ENCODE peak calls at places on chromosomes 4 and X, in nine cellular contexts. M is NCI-H524, I is NCI-H510A, D is cardiac muscle cell, Z is NCI-H2107, X is left cardiac atrium, B is T47D, Y is NCI-H345, V is H54. L is an unnamed sample.

GRCh38 chrX:119482497-119483480 is 14.5 kb downstream of the SLC25A5 start:
- DNase-seq in I (peak; percentile 48), B (no peak), Y (peak; percentile 51), Z (peak; percentile 16), V (peak; percentile 38), D (peak; percentile 68), X (peak; percentile 64), M (peak; percentile 40), L (no peak)

GRCh38 chr4:1316537-1317168 is 27.0 kb downstream of the MAEA start:
- DNase-seq in Y (no peak), X (peak; percentile 6), M (no peak), D (no peak), B (no peak), V (no peak), I (no peak), Z (no peak), L (no peak)

GRCh38 chr4:153072661-153073060 is 131.6 kb upstream of the TRIM2 start:
- DNase-seq in Z (no peak), M (no peak), I (no peak), D (no peak), V (no peak), Y (no peak), X (no peak), B (no peak), L (no peak)

GRCh38 chr4:150001815-150002214 is 76.4 kb upstream of the DCLK2 start:
- DNase-seq in D (no peak), B (no peak), Y (no peak), Z (no peak), V (no peak), I (no peak), M (no peak), X (no peak), L (no peak)

GRCh38 chr4:52588097-52588496 is 71.0 kb downstream of the USP46 start:
- DNase-seq in V (no peak), I (no peak), D (peak; percentile 35), B (no peak), Y (no peak), X (peak; percentile 44), M (no peak), Z (no peak), L (peak; percentile 37)

GRCh38 chr4:38099020-38099600 is 138.9 kb downstream of the PTTG2 start:
- DNase-seq in D (peak; percentile 15), Y (no peak), X (no peak), I (no peak), B (no peak), Z (no peak), V (no peak), M (no peak), L (no peak)

GRCh38 chr4:6478546-6479220 is 6.3 kb upstream of the PPP2R2C start:
- DNase-seq in I (peak; percentile 45), D (no peak), Y (no peak), X (no peak), M (no peak), B (no peak), V (no peak), Z (no peak), L (no peak)

GRCh38 chrX:134570899-134571298 is 87.4 kb downstream of the PLAC1 start:
- DNase-seq in V (no peak), B (no peak), Z (no peak), X (no peak), I (no peak), M (no peak), D (no peak), Y (no peak), L (no peak)

GRCh38 chr4:3607690-3608514 is 75.7 kb upstream of the LRPAP1 start:
- DNase-seq in M (peak; percentile 71), I (no peak), B (no peak), Z (no peak), X (no peak), Y (peak; percentile 70), D (no peak), V (no peak), L (no peak)

GRCh38 chr4:140326395-140326993 is 47.0 kb upstream of the SCOC start:
- DNase-seq in V (no peak), D (peak; percentile 72), Y (peak; percentile 19), M (no peak), X (peak; percentile 23), B (peak; percentile 30), I (no peak), Z (no peak), L (peak; percentile 65)

GRCh38 chrX:106286053-106286650 is 118.0 kb downstream of the PWWP3B start:
- DNase-seq in I (no peak), M (no peak), B (no peak), V (no peak), D (peak; percentile 72), X (no peak), Z (no peak), Y (no peak), L (no peak)

GRCh38 chrX:115344885-115345653 is 55.6 kb downstream of the LUZP4 start:
- DNase-seq in M (peak; percentile 72), D (peak; percentile 97), B (peak; percentile 7), Z (peak; percentile 82), I (peak; percentile 81), X (peak; percentile 88), V (peak; percentile 77), Y (peak; percentile 93), L (no peak)

GRCh38 chrX:45135616-45136015 is 65.1 kb downstream of the DIPK2B start:
- DNase-seq in X (no peak), D (no peak), B (no peak), Y (no peak), Z (no peak), M (no peak), I (no peak), V (no peak), L (no peak)

GRCh38 chr4:113935190-113935589 is 44.3 kb downstream of the ARSJ start:
- DNase-seq in Y (no peak), X (no peak), D (peak; percentile 26), I (no peak), Z (no peak), B (no peak), M (no peak), V (no peak), L (no peak)

GRCh38 chrX:17242470-17242869 is 132.5 kb upstream of the NHS start:
- DNase-seq in I (peak; percentile 1), Z (peak; percentile 52), X (no peak), D (peak; percentile 57), M (peak; percentile 53), B (peak; percentile 54), V (no peak), Y (peak; percentile 70), L (peak; percentile 51)

GRCh38 chr4:5945171-5945570 is 52.3 kb upstream of the CRMP1 start:
- DNase-seq in B (no peak), I (no peak), X (no peak), D (no peak), V (no peak), Y (no peak), M (no peak), Z (no peak), L (no peak)

GRCh38 chr4:34323549-34324325 is 1920.6 kb downstream of the ARAP2 start:
- DNase-seq in Z (no peak), V (no peak), D (peak; percentile 67), Y (no peak), I (no peak), B (no peak), X (no peak), M (no peak), L (no peak)

GRCh38 chrX:36684053-36684452 is 324.1 kb upstream of the FAM47C start:
- DNase-seq in V (no peak), M (no peak), Y (no peak), D (no peak), Z (no peak), X (no peak), I (no peak), B (no peak), L (no peak)

GRCh38 chr4:186058980-186059316 is 10.0 kb upstream of the TLR3 start:
- DNase-seq in Z (no peak), B (no peak), V (no peak), M (no peak), X (no peak), I (no peak), D (no peak), Y (no peak), L (no peak)

GRCh38 chr4:155854597-155855226 is 11.4 kb downstream of the ASIC5 start:
- DNase-seq in V (peak; percentile 4), M (no peak), B (no peak), Z (no peak), Y (no peak), I (no peak), D (peak; percentile 43), X (no peak), L (no peak)

GRCh38 chr4:168139336-168139735 is 47.0 kb downstream of the ANXA10 start:
- DNase-seq in D (peak; percentile 68), V (no peak), B (no peak), M (no peak), I (no peak), Z (no peak), X (no peak), Y (no peak), L (no peak)

GRCh38 chr4:159906051-159906450 is 803.2 kb downstream of the RAPGEF2 start:
- DNase-seq in M (no peak), X (no peak), I (no peak), B (no peak), Y (no peak), D (no peak), V (no peak), Z (no peak), L (no peak)

GRCh38 chr4:188722911-188723310 is 583.7 kb downstream of the TRIML1 start:
- DNase-seq in D (no peak), M (no peak), I (no peak), B (no peak), Y (no peak), Z (no peak), X (no peak), V (no peak), L (no peak)

GRCh38 chrX:132489256-132490085 is 633 bp upstream of the MBNL3 start:
- DNase-seq in Z (peak; percentile 39), X (peak; percentile 66), I (peak; percentile 50), V (peak; percentile 16), M (peak; percentile 35), D (peak; percentile 70), B (peak; percentile 12), Y (peak; percentile 55), L (peak; percentile 72)

GRCh38 chrX:70998402-70999027 is 67.6 kb upstream of the SLC7A3 start:
- DNase-seq in D (peak; percentile 73), I (no peak), Z (no peak), Y (peak; percentile 8), B (no peak), V (no peak), M (peak; percentile 5), X (no peak), L (no peak)

GRCh38 chrX:29535212-29536162 is 679.9 kb upstream of the MAGEB2 start:
- DNase-seq in B (no peak), D (peak; percentile 17), Y (no peak), Z (no peak), X (no peak), I (no peak), V (no peak), M (no peak), L (no peak)

L was measured in D341Med.